ENCODE peak calls at places on chromosomes 3 and 15, in four cellular contexts. Y is amygdala, E is OCI-LY7, P is HFF-Myc. W is an unnamed sample.

GRCh38 chr15:77426377-77426776 is 5.7 kb downstream of the HMG20A start:
- DNase-seq in Y (no peak), E (no peak), P (no peak), W (no peak)

GRCh38 chr3:51269466-51269865 is 115.6 kb upstream of the MANF start:
- DNase-seq in Y (no peak), E (no peak), P (no peak), W (no peak)

GRCh38 chr3:152083058-152083457 is 185.7 kb upstream of the MBNL1 start:
- DNase-seq in Y (no peak), E (no peak), P (no peak), W (no peak)

GRCh38 chr3:146166450-146167222 is 5.7 kb upstream of the PLOD2 start:
- DNase-seq in Y (no peak), E (no peak), P (no peak), W (peak; percentile 73)

GRCh38 chr15:86089422-86089821 is 9.8 kb downstream of the AGBL1 start:
- DNase-seq in Y (no peak), E (no peak), P (no peak), W (no peak)

GRCh38 chr15:57150066-57150865 is 226.0 kb upstream of the CGNL1 start:
- DNase-seq in Y (no peak), E (no peak), P (no peak), W (no peak)

GRCh38 chr3:126777366-126777765 is 73.3 kb downstream of the CHCHD6 start:
- DNase-seq in Y (no peak), E (no peak), P (no peak), W (no peak)

GRCh38 chr15:101201411-101202174 is 50.3 kb downstream of the CHSY1 start:
- DNase-seq in Y (no peak), E (no peak), P (peak; percentile 92), W (peak; percentile 84)

GRCh38 chr3:32392530-32393302 is 1.1 kb downstream of the CMTM7 start:
- DNase-seq in Y (no peak), E (no peak), P (no peak), W (peak; percentile 56)

GRCh38 chr3:189863031-189863430 is 231.8 kb downstream of the TP63 start:
- DNase-seq in Y (no peak), E (no peak), P (no peak), W (no peak)

GRCh38 chr15:82810061-82810862 is 834 bp downstream of the WHAMM start:
- DNase-seq in Y (no peak), E (peak; percentile 64), P (no peak), W (no peak)

GRCh38 chr15:78533331-78533730 is 6.9 kb upstream of the PSMA4 start:
- DNase-seq in Y (no peak), E (no peak), P (no peak), W (no peak)

GRCh38 chr3:16490062-16490641 is 23.3 kb downstream of the RFTN1 start:
- DNase-seq in Y (no peak), E (no peak), P (no peak), W (no peak)

GRCh38 chr3:50617096-50617791 is at the start of gene MAPKAPK3:
- DNase-seq in Y (no peak), E (peak; percentile 47), P (no peak), W (no peak)

GRCh38 chr3:185151959-185152432 is 864 bp downstream of the C3orf70 start:
- DNase-seq in Y (no peak), E (no peak), P (no peak), W (no peak)

GRCh38 chr3:64889991-64890390 is 202.2 kb upstream of the ADAMTS9 start:
- DNase-seq in Y (no peak), E (no peak), P (no peak), W (no peak)

GRCh38 chr15:41490355-41490754 is 3.3 kb upstream of the ITPKA start:
- DNase-seq in Y (no peak), E (no peak), P (peak; percentile 93), W (no peak)

GRCh38 chr3:175150812-175151411 is 291.8 kb downstream of the NAALADL2 start:
- DNase-seq in Y (no peak), E (no peak), P (no peak), W (no peak)

GRCh38 chr15:28123408-28124023 is 24.4 kb upstream of the OCA2 start:
- DNase-seq in Y (no peak), E (peak; percentile 60), P (peak; percentile 46), W (peak; percentile 29)

GRCh38 chr3:72728958-72729467 is 119.2 kb downstream of the SHQ1 start:
- DNase-seq in Y (no peak), E (no peak), P (no peak), W (no peak)